ENCODE peak calls at places on chromosomes 12 and 14, in ten cellular contexts. K is NAMALWA; J is ureter; O is left ventricle myocardium inferior; N is glutamatergic neuron; B is WTC11; P is CD8-positive, alpha-beta memory T cell; E is endothelial cell of umbilical vein; Q is esophagus squamous epithelium; C is kidney tubule cell. I is an unnamed sample.
A peak's percentile ranks its signal among the peaks of the same experiment; 100 is the strongest.

GRCh38 chr12:57522887-57523705 is 472 bp downstream of the MBD6 start:
- DNase-seq in J (peak; percentile 80), K (peak; percentile 53), O (peak; percentile 67), Q (no peak), B (peak; percentile 72), C (peak; percentile 46), N (peak; percentile 64), E (peak; percentile 72), P (no peak), I (peak; percentile 67)

GRCh38 chr12:82034769-82035168 is 275.6 kb upstream of the PPFIA2 start:
- DNase-seq in K (no peak), J (no peak), C (no peak), P (no peak), E (no peak), B (no peak), Q (no peak), N (no peak), O (no peak), I (no peak)

GRCh38 chr12:45575417-45575816 is 154.1 kb upstream of the ARID2 start:
- DNase-seq in N (no peak), B (no peak), J (no peak), K (no peak), Q (no peak), O (no peak), P (no peak), E (no peak), C (no peak), I (no peak)

GRCh38 chr14:68408680-68409079 is 384.2 kb downstream of the ZFP36L1 start:
- DNase-seq in E (no peak), Q (no peak), J (no peak), C (peak; percentile 19), K (peak; percentile 4), B (no peak), N (no peak), P (peak; percentile 3), O (no peak), I (no peak)

GRCh38 chr12:45415393-45415817 is 199.5 kb downstream of the ANO6 start:
- DNase-seq in Q (no peak), B (no peak), C (peak; percentile 100), N (no peak), P (no peak), O (peak; percentile 34), J (no peak), K (peak; percentile 91), E (peak; percentile 76), I (no peak)

GRCh38 chr14:53054457-53054856 is 98.7 kb downstream of the DDHD1 start:
- DNase-seq in Q (no peak), K (no peak), E (no peak), C (no peak), N (no peak), P (no peak), O (no peak), B (no peak), J (no peak), I (no peak)

GRCh38 chr14:33879684-33880286 is 71.1 kb downstream of the EGLN3 start:
- DNase-seq in Q (no peak), C (no peak), P (no peak), N (no peak), E (no peak), J (no peak), K (no peak), O (no peak), B (no peak), I (no peak)

GRCh38 chr12:55659486-55660385 is 23.0 kb downstream of the OR10P1 start:
- DNase-seq in K (peak; percentile 50), C (no peak), N (no peak), P (no peak), E (peak; percentile 12), O (peak; percentile 48), Q (no peak), J (no peak), B (no peak), I (peak; percentile 42)

GRCh38 chr12:28602760-28603638 is 412.7 kb downstream of the CCDC91 start:
- DNase-seq in B (no peak), C (no peak), Q (no peak), J (no peak), E (no peak), P (no peak), K (no peak), O (no peak), N (no peak), I (no peak)

GRCh38 chr12:19856389-19856788 is 417.1 kb downstream of the AEBP2 start:
- DNase-seq in N (no peak), B (no peak), P (no peak), C (no peak), E (no peak), J (no peak), K (no peak), O (no peak), Q (no peak), I (no peak)

GRCh38 chr12:112381421-112381897 is 772 bp downstream of the HECTD4 start:
- DNase-seq in N (peak; percentile 72), C (peak; percentile 38), O (peak; percentile 18), J (no peak), Q (no peak), P (peak; percentile 34), E (peak; percentile 22), B (no peak), K (peak; percentile 67), I (peak; percentile 34)

GRCh38 chr14:50560929-50561280 is 960 bp downstream of the ATL1 start:
- DNase-seq in E (peak; percentile 26), B (peak; percentile 40), N (peak; percentile 90), O (peak; percentile 86), C (peak; percentile 31), Q (peak; percentile 15), J (peak; percentile 86), P (peak; percentile 11), K (no peak), I (peak; percentile 85)

GRCh38 chr12:39780527-39781446 is 161.2 kb upstream of the ABCD2 start:
- DNase-seq in P (no peak), C (no peak), B (no peak), J (no peak), K (no peak), O (no peak), E (no peak), N (no peak), Q (no peak), I (no peak)

GRCh38 chr12:62799126-62799736 is 135.7 kb downstream of the PPM1H start:
- DNase-seq in J (peak; percentile 67), P (peak; percentile 19), E (peak; percentile 73), K (peak; percentile 86), Q (no peak), O (no peak), N (peak; percentile 70), B (peak; percentile 81), C (peak; percentile 66), I (peak; percentile 73)

GRCh38 chr14:38187475-38187874 is 20.2 kb upstream of the SSTR1 start:
- DNase-seq in O (no peak), E (no peak), B (no peak), N (no peak), K (no peak), J (no peak), Q (no peak), P (no peak), C (no peak), I (no peak)